ENCODE peak calls at places on chromosomes 11 and 22, in seven cellular contexts. O, B, X, U, W, R and K are unnamed samples.

GRCh38 chr11:86548278-86548917 is 124.0 kb downstream of the ME3 start:
- DNase-seq in R (no peak), X (no peak), O (no peak), U (no peak), W (peak), B (peak), K (no peak)

GRCh38 chr22:50274311-50274710 is 4.1 kb upstream of the MAPK11 start:
- DNase-seq in X (no peak), R (no peak), U (peak), O (no peak), W (peak), B (peak), K (no peak)

GRCh38 chr11:129930306-129930705 is 34.9 kb upstream of the NFRKB start:
- DNase-seq in W (peak), U (no peak), B (peak), X (no peak), R (no peak), O (no peak), K (no peak)

GRCh38 chr22:32823024-32823730 is 21.7 kb downstream of the TIMP3 start:
- DNase-seq in X (peak), W (no peak), O (peak), U (peak), R (no peak), B (no peak), K (no peak)

GRCh38 chr11:126265801-126266200 is 2.9 kb downstream of the SRPRA start:
- DNase-seq in W (peak), X (no peak), B (peak), U (no peak), O (no peak), R (no peak), K (no peak)

GRCh38 chr11:44609783-44610155 is 44.3 kb downstream of the CD82 start:
- DNase-seq in R (no peak), X (no peak), W (no peak), U (no peak), B (peak), O (no peak), K (no peak)

GRCh38 chr11:124740277-124740882 is 638 bp downstream of the NRGN start:
- DNase-seq in W (no peak), U (no peak), O (no peak), B (peak), R (no peak), X (no peak), K (no peak)

GRCh38 chr11:123176785-123177184 is 18.3 kb downstream of the CLMP start:
- DNase-seq in X (no peak), B (no peak), R (no peak), U (no peak), W (no peak), O (no peak), K (no peak)

GRCh38 chr11:93567406-93567819 is 24.2 kb upstream of the SMCO4 start:
- DNase-seq in W (peak), O (no peak), B (no peak), R (peak), U (no peak), X (no peak), K (no peak)

GRCh38 chr22:50308597-50308935 is 1.1 kb upstream of the PLXNB2 start:
- DNase-seq in X (no peak), O (no peak), R (peak), W (no peak), B (no peak), U (no peak), K (no peak)

GRCh38 chr11:69659591-69659990 is 15.6 kb downstream of the LTO1 start:
- DNase-seq in U (no peak), X (no peak), R (no peak), B (no peak), W (no peak), O (peak), K (no peak)

GRCh38 chr11:77558380-77558779 is 31.4 kb upstream of the AQP11 start:
- DNase-seq in X (no peak), B (no peak), R (no peak), W (no peak), U (no peak), O (peak), K (peak)

GRCh38 chr11:43825217-43825816 is 55.3 kb upstream of the ALKBH3 start:
- DNase-seq in X (peak), O (no peak), R (no peak), U (peak), B (peak), W (peak), K (no peak)

GRCh38 chr22:49091451-49091850 is 736.2 kb downstream of the BRD1 start:
- DNase-seq in B (no peak), W (no peak), U (no peak), R (no peak), X (no peak), O (no peak), K (no peak)

GRCh38 chr11:61364012-61364396 is 1.8 kb downstream of the TMEM138 start:
- DNase-seq in B (no peak), O (no peak), R (no peak), U (no peak), W (no peak), X (no peak), K (no peak)

GRCh38 chr11:61359541-61359940 is 2.1 kb downstream of the CYB561A3 start:
- DNase-seq in U (no peak), B (peak), X (no peak), W (no peak), R (no peak), O (no peak), K (no peak)

GRCh38 chr11:61362542-61362875 is 335 bp downstream of the TMEM138 start:
- DNase-seq in R (no peak), W (peak), X (no peak), U (peak), O (no peak), B (no peak), K (no peak)

GRCh38 chr11:61361237-61361636 is 445 bp downstream of the CYB561A3 start:
- DNase-seq in O (no peak), X (no peak), B (no peak), W (no peak), U (no peak), R (no peak), K (no peak)

GRCh38 chr11:61361686-61362541 is at the start of the genes CYB561A3 and TMEM138:
- DNase-seq in W (peak), U (peak), X (peak), O (peak), B (peak), R (peak), K (peak)
- TF ChIP-seq CTCF in W (no peak), U (no peak), X (no peak), O (no peak), B (no peak), R (no peak), K (no peak)

GRCh38 chr11:47269002-47269828 is 718 bp upstream of the MADD start:
- DNase-seq in W (peak), O (peak), R (peak), X (peak), U (peak), B (peak), K (peak)
- TF ChIP-seq CTCF in W (peak), O (no peak), R (no peak), X (no peak), U (peak), B (no peak), K (peak)

GRCh38 chr11:118885319-118885718 is 1.6 kb downstream of the CXCR5 start:
- DNase-seq in B (no peak), R (no peak), X (no peak), U (no peak), W (no peak), O (no peak), K (no peak)

GRCh38 chr11:118882489-118882888 is 1.2 kb upstream of the CXCR5 start:
- DNase-seq in R (no peak), U (no peak), W (no peak), O (no peak), X (no peak), B (no peak), K (no peak)

GRCh38 chr11:118884613-118885274 is 1.1 kb downstream of the CXCR5 start:
- DNase-seq in X (no peak), B (no peak), O (no peak), R (no peak), U (no peak), W (no peak), K (no peak)

GRCh38 chr11:118883004-118883367 is 706 bp upstream of the CXCR5 start:
- DNase-seq in W (no peak), O (no peak), X (no peak), R (no peak), B (no peak), U (no peak), K (no peak)

DNA sequence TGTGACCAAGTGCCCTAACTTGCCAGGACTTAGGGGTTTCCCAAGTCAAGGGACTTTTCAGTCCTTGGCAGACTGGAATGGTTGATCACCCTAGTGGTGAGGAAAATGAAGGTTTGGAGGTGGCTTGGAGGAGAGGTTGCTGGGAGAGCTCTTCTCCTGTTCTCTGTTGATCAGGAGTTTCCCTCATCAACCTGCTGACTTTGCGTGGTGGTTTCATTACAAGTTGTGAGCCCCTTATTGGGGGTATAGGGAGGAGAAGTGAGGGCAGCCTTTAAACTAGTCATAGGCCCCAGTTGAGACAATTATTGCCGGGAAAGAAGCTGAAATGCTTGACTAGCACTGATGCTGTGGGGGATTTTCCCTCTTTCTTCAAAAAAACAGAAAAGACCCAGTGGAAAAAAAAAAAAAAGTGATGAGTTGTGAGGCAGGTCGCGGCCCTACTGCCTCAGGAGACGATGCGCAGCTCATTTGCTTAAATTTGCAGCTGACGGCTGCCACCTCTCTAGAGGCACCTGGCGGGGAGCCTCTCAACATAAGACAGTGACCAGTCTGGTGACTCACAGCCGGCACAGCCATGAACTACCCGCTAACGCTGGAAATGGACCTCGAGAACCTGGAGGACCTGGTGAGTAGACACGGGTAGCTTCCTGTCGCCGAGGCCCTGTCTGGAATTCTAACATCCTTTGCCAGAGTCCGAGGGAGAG is at the start of gene CXCR5:
- DNase-seq in R (no peak), X (no peak), U (no peak), W (peak), B (no peak), O (no peak), K (no peak)
- TF ChIP-seq CTCF in R (no peak), X (peak), U (no peak), W (peak), B (no peak), O (no peak), K (no peak)

GRCh38 chr11:84396521-84396920 is 1110.4 kb upstream of the CCDC90B start:
- DNase-seq in W (no peak), U (no peak), O (no peak), B (no peak), X (no peak), R (no peak), K (no peak)

DNA sequence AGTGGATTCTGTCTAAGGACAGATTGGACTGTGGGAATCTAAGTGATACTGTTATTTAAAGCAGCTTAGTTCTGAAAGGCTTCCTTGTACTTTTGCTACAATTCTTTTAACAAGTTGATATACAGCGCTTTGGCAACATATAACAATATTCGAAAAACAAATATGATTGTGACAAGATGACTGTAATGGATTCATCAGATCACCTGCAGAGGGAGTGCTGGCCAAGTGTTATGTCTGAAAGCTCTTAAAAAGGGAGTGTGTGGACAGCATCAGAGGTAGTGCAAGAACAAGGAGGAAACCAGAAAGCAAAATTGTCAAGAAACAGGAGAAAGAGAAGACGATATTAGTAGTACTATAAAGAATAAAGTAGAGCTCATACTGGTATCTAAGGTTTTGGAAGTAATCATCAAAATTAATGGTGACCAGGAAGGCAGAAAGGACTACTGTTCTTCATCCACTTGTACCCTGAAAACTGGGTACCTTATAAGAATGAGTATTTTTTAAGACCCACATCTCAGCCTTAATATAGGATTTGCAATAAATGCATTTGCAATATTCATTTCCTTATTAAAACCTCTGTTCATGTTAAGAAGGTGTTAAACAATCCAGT is 1112.0 kb upstream of the CCDC90B start:
- DNase-seq in O (peak), U (peak), B (no peak), W (peak), X (no peak), R (no peak), K (no peak)
- TF ChIP-seq CTCF in O (peak), U (peak), B (no peak), W (peak), X (no peak), R (peak), K (no peak)

GRCh38 chr11:38795027-38795426 is 2197.0 kb upstream of the RAG2 start:
- DNase-seq in U (no peak), R (no peak), O (no peak), B (no peak), X (no peak), W (no peak), K (no peak)

GRCh38 chr11:38788591-38788990 is 2190.6 kb upstream of the RAG2 start:
- DNase-seq in B (no peak), U (no peak), X (no peak), R (no peak), O (no peak), W (no peak), K (no peak)

GRCh38 chr11:38791346-38791961 is 2193.4 kb upstream of the RAG2 start:
- DNase-seq in O (peak), R (no peak), X (peak), W (peak), B (peak), U (peak), K (no peak)
- TF ChIP-seq CTCF in O (peak), R (peak), X (peak), W (peak), B (peak), U (peak), K (peak)

GRCh38 chr11:23555085-23555484 is 694.8 kb upstream of the CCDC179 start:
- DNase-seq in X (no peak), R (no peak), W (peak), B (peak), U (no peak), O (no peak), K (no peak)

GRCh38 chr11:23556163-23556750 is 696.0 kb upstream of the CCDC179 start:
- DNase-seq in U (no peak), W (no peak), B (no peak), O (no peak), X (no peak), R (no peak), K (no peak)

DNA sequence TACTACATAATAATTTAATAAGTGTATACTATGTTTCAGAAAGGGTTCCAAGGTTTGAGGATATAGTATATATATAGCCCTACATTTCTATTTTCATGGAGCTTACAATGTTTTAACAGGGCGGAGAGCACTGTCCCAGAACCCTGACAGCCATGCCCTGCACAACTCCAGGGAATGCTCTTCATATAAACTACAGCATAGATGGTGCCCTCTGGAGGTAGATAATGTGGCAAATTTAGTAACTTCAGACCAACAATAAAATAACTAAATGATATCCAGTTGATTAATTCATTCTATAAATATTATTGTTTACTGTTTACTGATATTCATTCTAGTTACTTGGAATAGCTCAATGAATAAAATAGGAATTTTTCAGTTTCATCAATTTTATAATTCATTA is 693.7 kb upstream of the CCDC179 start:
- DNase-seq in X (no peak), B (no peak), U (no peak), O (no peak), W (no peak), R (no peak), K (no peak)
- TF ChIP-seq CTCF in X (no peak), B (no peak), U (no peak), O (peak), W (peak), R (no peak), K (no peak)